ENCODE peak calls at places on chromosomes 1 and 21, in four cellular contexts. One of them, this sample, is unnamed.

GRCh38 chr21:44049606-44050005 is 37.5 kb downstream of the TRAPPC10 start:
- DNase-seq in activated CD8-positive, alpha-beta memory T cell treated with anti-CD3 and anti-CD28 coated beads for 24 hours: no peak
- DNase-seq in lung microvascular endothelial cell: peak
- DNase-seq in amygdala: no peak
- DNase-seq in this sample: no peak

GRCh38 chr1:187655163-187655562 is 826.4 kb downstream of the PLA2G4A start:
- DNase-seq in activated CD8-positive, alpha-beta memory T cell treated with anti-CD3 and anti-CD28 coated beads for 24 hours: no peak
- DNase-seq in lung microvascular endothelial cell: peak
- DNase-seq in amygdala: no peak
- DNase-seq in this sample: no peak

GRCh38 chr21:32475162-32475812 is 62.8 kb downstream of the EVA1C start:
- DNase-seq in activated CD8-positive, alpha-beta memory T cell treated with anti-CD3 and anti-CD28 coated beads for 24 hours: no peak
- DNase-seq in lung microvascular endothelial cell: peak
- DNase-seq in amygdala: no peak
- DNase-seq in this sample: peak

GRCh38 chr1:201896951-201897391 is 8.3 kb downstream of the SHISA4 start:
- DNase-seq in activated CD8-positive, alpha-beta memory T cell treated with anti-CD3 and anti-CD28 coated beads for 24 hours: no peak
- DNase-seq in lung microvascular endothelial cell: peak
- DNase-seq in amygdala: no peak
- DNase-seq in this sample: peak

GRCh38 chr1:17289756-17290155 is 18.2 kb upstream of the PADI4 start:
- DNase-seq in activated CD8-positive, alpha-beta memory T cell treated with anti-CD3 and anti-CD28 coated beads for 24 hours: no peak
- DNase-seq in lung microvascular endothelial cell: no peak
- DNase-seq in amygdala: no peak
- DNase-seq in this sample: peak

GRCh38 chr1:183105449-183105848 is 80.6 kb upstream of the LAMC2 start:
- DNase-seq in activated CD8-positive, alpha-beta memory T cell treated with anti-CD3 and anti-CD28 coated beads for 24 hours: no peak
- DNase-seq in lung microvascular endothelial cell: peak
- DNase-seq in amygdala: no peak
- DNase-seq in this sample: peak

GRCh38 chr1:198605426-198605825 is 33.4 kb upstream of the PTPRC start:
- DNase-seq in activated CD8-positive, alpha-beta memory T cell treated with anti-CD3 and anti-CD28 coated beads for 24 hours: no peak
- DNase-seq in lung microvascular endothelial cell: no peak
- DNase-seq in amygdala: no peak
- DNase-seq in this sample: no peak

GRCh38 chr1:210922666-210923065 is 211.3 kb downstream of the KCNH1 start:
- DNase-seq in activated CD8-positive, alpha-beta memory T cell treated with anti-CD3 and anti-CD28 coated beads for 24 hours: no peak
- DNase-seq in lung microvascular endothelial cell: no peak
- DNase-seq in amygdala: no peak
- DNase-seq in this sample: no peak

GRCh38 chr21:37546949-37547614 is 180.5 kb downstream of the DYRK1A start:
- DNase-seq in activated CD8-positive, alpha-beta memory T cell treated with anti-CD3 and anti-CD28 coated beads for 24 hours: peak
- DNase-seq in lung microvascular endothelial cell: peak
- DNase-seq in amygdala: no peak
- DNase-seq in this sample: peak

GRCh38 chr1:85258536-85259117 is 835 bp downstream of the C1orf52 start:
- DNase-seq in activated CD8-positive, alpha-beta memory T cell treated with anti-CD3 and anti-CD28 coated beads for 24 hours: no peak
- DNase-seq in lung microvascular endothelial cell: no peak
- DNase-seq in amygdala: no peak
- DNase-seq in this sample: peak

GRCh38 chr1:239792157-239792556 is 299.5 kb upstream of the FMN2 start:
- DNase-seq in activated CD8-positive, alpha-beta memory T cell treated with anti-CD3 and anti-CD28 coated beads for 24 hours: no peak
- DNase-seq in lung microvascular endothelial cell: no peak
- DNase-seq in amygdala: no peak
- DNase-seq in this sample: no peak

GRCh38 chr1:50930965-50931737 is 28.9 kb downstream of the FAF1 start:
- DNase-seq in activated CD8-positive, alpha-beta memory T cell treated with anti-CD3 and anti-CD28 coated beads for 24 hours: no peak
- DNase-seq in lung microvascular endothelial cell: no peak
- DNase-seq in amygdala: no peak
- DNase-seq in this sample: no peak

GRCh38 chr1:157697781-157698569 is 2.6 kb downstream of the FCRL3 start:
- DNase-seq in activated CD8-positive, alpha-beta memory T cell treated with anti-CD3 and anti-CD28 coated beads for 24 hours: no peak
- DNase-seq in lung microvascular endothelial cell: no peak
- DNase-seq in amygdala: no peak
- DNase-seq in this sample: no peak

GRCh38 chr1:64984737-64985136 is 18.4 kb upstream of the JAK1 start:
- DNase-seq in activated CD8-positive, alpha-beta memory T cell treated with anti-CD3 and anti-CD28 coated beads for 24 hours: no peak
- DNase-seq in lung microvascular endothelial cell: no peak
- DNase-seq in amygdala: no peak
- DNase-seq in this sample: peak